ENCODE peak calls at places on chromosomes 12 and 14, in four cellular contexts. One of them, this sample, is unnamed.

GRCh38 chr12:105369014-105369413 is 38.5 kb downstream of the C12orf75 start:
- DNase-seq in cerebellar cortex: no peak
- DNase-seq in left lung: no peak
- DNase-seq in H54: no peak
- DNase-seq in this sample: no peak

GRCh38 chr12:7354521-7354920 is 50.6 kb downstream of the ACSM4 start:
- DNase-seq in cerebellar cortex: no peak
- DNase-seq in left lung: no peak
- DNase-seq in H54: no peak
- DNase-seq in this sample: no peak

GRCh38 chr14:61406670-61407069 is 85.3 kb downstream of the PRKCH start:
- DNase-seq in H54: no peak
- DNase-seq in cerebellar cortex: no peak
- DNase-seq in left lung: no peak
- DNase-seq in this sample: no peak

GRCh38 chr14:54040851-54041250 is 84.2 kb upstream of the BMP4 start:
- DNase-seq in left lung: no peak
- DNase-seq in cerebellar cortex: no peak
- DNase-seq in H54: no peak
- DNase-seq in this sample: no peak

GRCh38 chr14:60650382-60650961 is 1.2 kb upstream of the SIX1 start:
- DNase-seq in cerebellar cortex: no peak
- DNase-seq in left lung: no peak
- DNase-seq in H54: no peak
- DNase-seq in this sample: no peak

GRCh38 chr12:71092290-71092689 is 65.5 kb downstream of the TSPAN8 start:
- DNase-seq in H54: no peak
- DNase-seq in left lung: no peak
- DNase-seq in cerebellar cortex: no peak
- DNase-seq in this sample: no peak

GRCh38 chr14:64000749-64001148 is 147.9 kb downstream of the SYNE2 start:
- DNase-seq in H54: no peak
- DNase-seq in left lung: no peak
- DNase-seq in cerebellar cortex: no peak
- DNase-seq in this sample: no peak

GRCh38 chr12:79367016-79367575 is 323.7 kb downstream of the PAWR start:
- DNase-seq in cerebellar cortex: no peak
- DNase-seq in H54: no peak
- DNase-seq in left lung: no peak
- DNase-seq in this sample: no peak